ENCODE peak calls at places on chromosomes 7 and 10, in five cellular contexts. J, H, A, P and E are unnamed samples.

GRCh38 chr7:101099969-101100781 is 14.9 kb downstream of the TRIM56 start:
- DNase-seq in H (peak), P (peak), J (peak), A (peak), E (peak)

GRCh38 chr10:132911712-132912097 is 30.7 kb downstream of the CFAP46 start:
- DNase-seq in J (no peak), H (no peak), A (peak), P (peak), E (no peak)

GRCh38 chr7:1144269-1144771 is 15.7 kb downstream of the ZFAND2A start:
- DNase-seq in H (no peak), J (no peak), A (peak), P (no peak), E (peak)

GRCh38 chr7:19239951-19240350 is 94.7 kb upstream of the FERD3L start:
- DNase-seq in H (no peak), P (no peak), J (no peak), A (no peak), E (peak)

GRCh38 chr7:129265328-129265727 is 40.5 kb downstream of the AHCYL2 start:
- DNase-seq in J (no peak), P (no peak), H (no peak), A (no peak), E (no peak)

GRCh38 chr10:3761111-3761686 is 23.8 kb downstream of the KLF6 start:
- DNase-seq in J (no peak), P (no peak), A (no peak), H (no peak), E (peak)

GRCh38 chr7:103690576-103690975 is 244.6 kb upstream of the SLC26A5 start:
- DNase-seq in H (no peak), P (no peak), J (no peak), A (no peak), E (no peak)

GRCh38 chr10:22628309-22628708 is 86.1 kb downstream of the PIP4K2A start:
- DNase-seq in A (no peak), H (no peak), J (no peak), P (no peak), E (no peak)

GRCh38 chr7:4809091-4809591 is 33.7 kb downstream of the AP5Z1 start:
- DNase-seq in A (no peak), P (no peak), J (no peak), H (peak), E (no peak)